ENCODE peak calls at places on chromosomes 16 and 17, in seven cellular contexts. K is activated CD4-positive, alpha-beta T cell treated with anti-CD3 and anti-CD28 coated beads, Interleukin-2, amount 50 U/mL, for 1 hour; I is AG08396; B is fibroblast of gingiva; U is cortex of kidney; A is OCI-LY7; R is heart right ventricle. D is an unnamed sample.

GRCh38 chr17:73942668-73943415 is 260.6 kb upstream of the RPL38 start:
- DNase-seq in I (no peak), R (no peak), A (no peak), K (no peak), U (no peak), B (no peak), D (no peak)

GRCh38 chr16:79272141-79272577 is 328.4 kb downstream of the MAF start:
- DNase-seq in I (no peak), U (no peak), K (peak), R (no peak), A (no peak), B (no peak), D (no peak)

GRCh38 chr17:71237903-71238538 is 882.8 kb upstream of the SOX9 start:
- DNase-seq in A (peak), R (no peak), K (no peak), U (no peak), B (peak), I (peak), D (no peak)

GRCh38 chr16:67562918-67563707 is 787 bp downstream of the CTCF start:
- DNase-seq in K (peak), U (no peak), A (peak), R (peak), I (peak), B (peak), D (peak)

GRCh38 chr17:64214950-64215349 is 48.1 kb downstream of the TEX2 start:
- DNase-seq in U (no peak), B (no peak), A (no peak), K (no peak), R (no peak), I (no peak), D (no peak)

GRCh38 chr16:83060-83603 is 5.1 kb downstream of the MPG start:
- DNase-seq in B (no peak), I (no peak), U (no peak), K (no peak), R (no peak), A (no peak), D (no peak)

GRCh38 chr16:57786632-57787518 is 15.4 kb downstream of the KIFC3 start:
- DNase-seq in B (no peak), R (peak), A (no peak), I (peak), K (no peak), U (no peak), D (no peak)

GRCh38 chr17:78249836-78250806 is 18.7 kb downstream of the TMEM235 start:
- DNase-seq in B (no peak), R (no peak), I (no peak), U (no peak), K (no peak), A (no peak), D (no peak)

GRCh38 chr16:53052519-53053501 is at the start of gene CHD9NB:
- DNase-seq in I (peak), U (no peak), R (no peak), B (peak), A (no peak), K (no peak), D (no peak)

GRCh38 chr17:34012709-34013375 is 242.2 kb upstream of the CCL2 start:
- DNase-seq in R (no peak), B (no peak), I (no peak), U (no peak), A (no peak), K (no peak), D (no peak)

GRCh38 chr16:17293813-17294558 is 176.8 kb downstream of the XYLT1 start:
- DNase-seq in B (no peak), I (no peak), K (no peak), R (no peak), A (peak), U (no peak), D (no peak)

GRCh38 chr17:72613411-72614292 is 478.8 kb downstream of the SLC39A11 start:
- DNase-seq in K (no peak), I (peak), R (no peak), U (no peak), B (peak), A (no peak), D (no peak)

GRCh38 chr17:10224592-10225195 is 26.3 kb upstream of the GAS7 start:
- DNase-seq in R (no peak), B (peak), I (no peak), A (no peak), U (no peak), K (no peak), D (no peak)

GRCh38 chr16:30567991-30568638 is 3.4 kb downstream of the ZNF688 start:
- DNase-seq in A (peak), B (peak), I (peak), K (peak), U (no peak), R (no peak), D (peak)

GRCh38 chr16:2486645-2487516 is 12.0 kb downstream of the TBC1D24 start:
- DNase-seq in B (no peak), A (peak), K (peak), U (no peak), I (no peak), R (peak), D (no peak)

GRCh38 chr17:8799001-8799850 is at the start of gene MFSD6L:
- DNase-seq in I (no peak), K (no peak), A (no peak), B (no peak), R (no peak), U (no peak), D (no peak)

GRCh38 chr16:1029259-1029545 is 43.3 kb upstream of the SSTR5 start:
- DNase-seq in U (no peak), A (no peak), R (no peak), K (no peak), I (no peak), B (no peak), D (no peak)

GRCh38 chr17:66673668-66674276 is 161.1 kb upstream of the CACNG5 start:
- DNase-seq in B (peak), I (peak), A (peak), R (no peak), K (peak), U (no peak), D (peak)

GRCh38 chr16:84514874-84515835 is 10.7 kb upstream of the MEAK7 start:
- DNase-seq in R (no peak), B (no peak), K (peak), I (no peak), A (peak), U (no peak), D (peak)

GRCh38 chr16:29644973-29645698 is 17.9 kb upstream of the SPN start:
- DNase-seq in I (no peak), R (no peak), K (no peak), B (no peak), U (no peak), A (no peak), D (no peak)

GRCh38 chr16:4537376-4538066 is 1.1 kb downstream of the CDIP1 start:
- DNase-seq in I (no peak), A (no peak), K (no peak), B (no peak), R (peak), U (no peak), D (no peak)

D was measured in HuH-7.